ENCODE peak calls at places on chromosomes 4 and X, in nine cellular contexts. Y is pons; I is heart right ventricle; L is amygdala; V is stimulated activated CD4-positive, alpha-beta T cell treated with anti-CD3 and anti-CD28 coated beads, Interleukin-1b, Interleukin-23, amount 100 ng/mL, for 48 hours; B is NCI-H1092 treated with DMSO at 0.1 percent for 48 hours; D is HTR-8/SVneo; Q is AG08396; E is stomach. F is an unnamed sample.
A peak's percentile ranks its signal among the peaks of the same experiment; 100 is the strongest.

GRCh38 chr4:181860157-181860556 is 383.0 kb upstream of the TENM3 start:
- DNase-seq in Q (no peak), L (no peak), Y (no peak), I (peak; percentile 5), D (no peak), E (no peak), V (no peak), B (no peak), F (no peak)

GRCh38 chr4:5079581-5079980 is 28.3 kb downstream of the STK32B start:
- DNase-seq in B (no peak), L (no peak), D (no peak), Y (peak; percentile 6), I (no peak), V (no peak), E (no peak), Q (no peak), F (no peak)

GRCh38 chr4:112069110-112069509 is 76.1 kb upstream of the FAM241A start:
- DNase-seq in V (no peak), D (no peak), Q (no peak), L (no peak), B (no peak), Y (no peak), I (no peak), E (no peak), F (no peak)

GRCh38 chr4:106914223-106914622 is 121.9 kb downstream of the DKK2 start:
- DNase-seq in Q (no peak), E (no peak), Y (no peak), D (no peak), I (no peak), B (no peak), V (no peak), L (no peak), F (no peak)

GRCh38 chr4:85420831-85421230 is 54.1 kb upstream of the ARHGAP24 start:
- DNase-seq in D (no peak), E (no peak), V (no peak), Y (no peak), I (no peak), Q (no peak), B (no peak), L (peak; percentile 6), F (no peak)

GRCh38 chr4:23993373-23993772 is 103.5 kb upstream of the PPARGC1A start:
- DNase-seq in D (no peak), L (no peak), E (no peak), V (no peak), Y (no peak), I (no peak), Q (no peak), B (no peak), F (no peak)

GRCh38 chrX:13149702-13150101 is 105.3 kb upstream of the FAM9C start:
- DNase-seq in D (no peak), L (no peak), E (no peak), B (no peak), I (no peak), Y (no peak), Q (no peak), V (no peak), F (no peak)

GRCh38 chrX:132786217-132786616 is 172.2 kb downstream of the HS6ST2 start:
- DNase-seq in V (peak; percentile 1), Q (no peak), I (no peak), Y (no peak), D (no peak), B (no peak), L (no peak), E (no peak), F (no peak)

GRCh38 chr4:94934201-94934600 is 176.4 kb downstream of the BMPR1B start:
- DNase-seq in D (no peak), B (no peak), E (no peak), Y (no peak), L (no peak), I (no peak), Q (peak; percentile 28), V (no peak), F (no peak)

GRCh38 chr4:53852343-53852742 is 212.1 kb downstream of the CHIC2 start:
- DNase-seq in Y (no peak), D (no peak), Q (no peak), I (no peak), E (no peak), L (no peak), V (no peak), B (no peak), F (no peak)

GRCh38 chr4:24511371-24512063 is 72.8 kb downstream of the DHX15 start:
- DNase-seq in V (no peak), E (no peak), I (no peak), Y (no peak), L (peak; percentile 20), D (no peak), B (no peak), Q (peak; percentile 52), F (no peak)

GRCh38 chrX:107146670-107147069 is 28.0 kb upstream of the RBM41 start:
- DNase-seq in V (no peak), E (no peak), I (no peak), Y (no peak), D (no peak), L (no peak), B (no peak), Q (no peak), F (no peak)

GRCh38 chr4:1839306-1839705 is 16.6 kb downstream of the LETM1 start:
- DNase-seq in B (no peak), E (peak; percentile 35), Y (no peak), L (no peak), I (no peak), D (no peak), Q (no peak), V (no peak), F (no peak)

GRCh38 chrX:113512700-113513395 is 672.2 kb upstream of the AMOT start:
- DNase-seq in Q (peak; percentile 18), E (no peak), D (peak; percentile 5), Y (no peak), V (no peak), I (no peak), B (no peak), L (no peak), F (peak; percentile 39)

GRCh38 chrX:71870337-71871098 is 40.1 kb upstream of the NHSL2 start:
- DNase-seq in Q (no peak), E (no peak), I (no peak), Y (no peak), V (no peak), L (no peak), D (peak; percentile 41), B (no peak), F (no peak)

GRCh38 chr4:183552274-183553146 is 47.7 kb downstream of the ING2 start:
- DNase-seq in L (no peak), Y (no peak), Q (no peak), D (no peak), E (no peak), V (no peak), B (no peak), I (no peak), F (no peak)

F was measured in retinal pigment epithelial cell.